ENCODE peak calls at places on chromosomes 16 and 17, in five cellular contexts. Q is lower leg skin, S is GM12878, L is MM.1S, T is neural crest cell. Z is an unnamed sample.
A peak's percentile ranks its signal among the peaks of the same experiment; 100 is the strongest.

GRCh38 chr16:19116711-19117449 is 3.1 kb downstream of the ITPRIPL2 start:
- DNase-seq in L (no peak), T (no peak), Q (no peak), S (no peak), Z (no peak)

GRCh38 chr17:82384730-82385429 is 13.3 kb downstream of the UTS2R start:
- DNase-seq in T (no peak), L (peak; percentile 27), Q (no peak), S (no peak), Z (no peak)

GRCh38 chr17:1179635-1180433 is at the start of gene ABR:
- DNase-seq in L (no peak), Q (no peak), S (no peak), T (peak; percentile 43), Z (peak; percentile 87)

GRCh38 chr17:75024686-75025397 is 12.4 kb downstream of the MRPL58 start:
- DNase-seq in S (no peak), T (no peak), Q (no peak), L (no peak), Z (no peak)

GRCh38 chr17:2735896-2736295 is 13.6 kb downstream of the CCDC92B start:
- DNase-seq in Q (no peak), T (no peak), S (no peak), L (no peak), Z (no peak)

GRCh38 chr16:4688674-4689045 is 4.7 kb upstream of the NUDT16L1 start:
- DNase-seq in S (no peak), L (no peak), Q (no peak), T (no peak), Z (no peak)

GRCh38 chr17:77636835-77637806 is 321.4 kb upstream of the TNRC6C start:
- DNase-seq in L (no peak), Q (no peak), S (no peak), T (no peak), Z (no peak)

GRCh38 chr17:74042744-74043486 is 160.6 kb upstream of the RPL38 start:
- DNase-seq in Q (peak; percentile 76), S (no peak), L (no peak), T (no peak), Z (no peak)

GRCh38 chr17:30472238-30472890 is 4.8 kb upstream of the GOSR1 start:
- DNase-seq in S (no peak), T (no peak), L (no peak), Q (no peak), Z (no peak)

GRCh38 chr17:41655611-41656111 is 31.3 kb upstream of the KRT17 start:
- DNase-seq in T (no peak), L (no peak), Q (peak; percentile 89), S (no peak), Z (no peak)

GRCh38 chr16:1150511-1150982 is 2.4 kb upstream of the CACNA1H start:
- DNase-seq in S (no peak), Q (no peak), L (peak; percentile 19), T (no peak), Z (no peak)

GRCh38 chr16:50284131-50284911 is 18.0 kb downstream of the ADCY7 start:
- DNase-seq in Q (peak; percentile 78), S (no peak), L (no peak), T (no peak), Z (no peak)

GRCh38 chr17:43021739-43022512 is at the start of gene VAT1:
- DNase-seq in L (peak; percentile 66), Q (peak; percentile 77), T (peak; percentile 70), S (no peak), Z (peak; percentile 86)

DNA sequence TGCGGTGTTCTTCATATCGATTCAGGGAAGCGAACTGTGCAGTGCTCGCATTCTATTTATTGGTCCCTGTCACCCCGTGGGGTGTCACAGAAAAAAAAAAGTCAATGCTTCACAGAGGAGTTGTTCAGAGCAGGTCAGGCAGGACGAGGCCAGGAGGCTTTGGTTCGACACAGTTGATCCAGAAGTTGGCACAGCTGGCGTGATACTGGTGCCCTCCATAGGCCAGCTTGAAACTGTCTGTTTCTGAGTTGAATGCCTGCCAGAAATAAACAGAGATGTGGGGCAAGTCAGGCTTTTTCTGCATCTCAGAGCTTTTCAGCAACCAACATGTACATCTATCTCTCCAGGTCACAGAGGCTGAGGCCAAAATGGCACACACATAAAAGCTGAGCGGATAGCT is 29.1 kb downstream of the DUSP14 start:
- DNase-seq in Q (no peak), S (no peak), L (no peak), T (no peak), Z (no peak)
- TF ChIP-seq CTCF in Q (no peak), S (no peak), L (no peak), T (no peak), Z (no peak)

GRCh38 chr17:68740555-68741447 is 139.6 kb upstream of the FAM20A start:
- DNase-seq in L (no peak), S (no peak), Q (no peak), T (no peak), Z (no peak)
- TF ChIP-seq CTCF in L (no peak), S (no peak), Q (no peak), T (peak; percentile 29), Z (no peak)

GRCh38 chr17:59565959-59566324 is 532 bp downstream of the DHX40 start:
- DNase-seq in S (no peak), L (peak; percentile 52), T (peak; percentile 48), Q (peak; percentile 36), Z (peak; percentile 72)

GRCh38 chr17:59565171-59565958 is at the start of gene DHX40:
- DNase-seq in Q (peak; percentile 94), L (peak; percentile 77), S (peak; percentile 68), T (peak; percentile 93), Z (peak; percentile 94)

GRCh38 chr17:59558039-59558438 is 7.4 kb upstream of the DHX40 start:
- DNase-seq in L (no peak), S (no peak), T (no peak), Q (no peak), Z (no peak)

GRCh38 chr17:59558953-59559352 is 6.5 kb upstream of the DHX40 start:
- DNase-seq in T (no peak), Q (no peak), S (no peak), L (no peak), Z (no peak)

GRCh38 chr17:59561042-59561441 is 4.4 kb upstream of the DHX40 start:
- DNase-seq in L (peak; percentile 23), T (no peak), Q (no peak), S (no peak), Z (peak; percentile 29)
- TF ChIP-seq CTCF in L (peak; percentile 40), T (peak; percentile 33), Q (no peak), S (peak; percentile 13), Z (no peak)

GRCh38 chr16:46688101-46688656 is 799 bp downstream of the VPS35 start:
- DNase-seq in S (no peak), T (no peak), L (no peak), Q (peak; percentile 44), Z (no peak)

GRCh38 chr16:46686815-46687473 is 2.0 kb downstream of the VPS35 start:
- DNase-seq in L (no peak), S (no peak), T (no peak), Q (no peak), Z (no peak)

GRCh38 chr16:46689492-46690280 is at the start of gene ORC6:
- DNase-seq in Q (peak; percentile 98), S (no peak), T (peak; percentile 96), L (peak; percentile 98), Z (peak; percentile 97)

GRCh38 chr16:46688657-46689491 is at the start of gene VPS35:
- DNase-seq in T (peak; percentile 99), S (peak; percentile 95), L (peak; percentile 99), Q (peak; percentile 100), Z (peak; percentile 95)

DNA sequence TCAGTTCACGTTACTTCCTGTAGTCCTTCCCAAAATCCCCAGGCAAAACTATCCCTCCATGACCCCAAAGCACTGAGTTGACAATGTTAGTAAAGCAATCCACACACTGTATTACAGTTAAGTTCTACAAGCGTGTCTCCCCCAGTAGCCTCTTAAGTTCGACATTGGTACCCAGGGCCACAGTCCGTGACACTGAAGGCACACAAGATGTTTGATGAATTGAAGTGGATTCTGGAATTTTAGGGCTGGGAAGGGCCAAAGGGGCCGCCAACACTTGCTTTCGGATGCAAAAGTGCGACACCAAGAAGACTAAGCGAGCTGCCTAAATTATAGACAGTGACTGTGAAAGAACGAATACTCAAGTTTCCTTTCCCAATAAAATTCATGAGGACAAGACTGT is 1.5 kb downstream of the VPS35 start:
- DNase-seq in L (no peak), T (no peak), Q (no peak), S (no peak), Z (no peak)
- TF ChIP-seq CTCF in L (no peak), T (no peak), Q (no peak), S (no peak), Z (no peak)

GRCh38 chr17:57114085-57114673 is 29.1 kb downstream of the AKAP1 start:
- DNase-seq in Q (no peak), L (peak; percentile 39), S (no peak), T (peak; percentile 77), Z (peak; percentile 74)
- TF ChIP-seq CTCF in Q (no peak), L (peak; percentile 96), S (peak; percentile 84), T (peak; percentile 77), Z (peak; percentile 71)

DNA sequence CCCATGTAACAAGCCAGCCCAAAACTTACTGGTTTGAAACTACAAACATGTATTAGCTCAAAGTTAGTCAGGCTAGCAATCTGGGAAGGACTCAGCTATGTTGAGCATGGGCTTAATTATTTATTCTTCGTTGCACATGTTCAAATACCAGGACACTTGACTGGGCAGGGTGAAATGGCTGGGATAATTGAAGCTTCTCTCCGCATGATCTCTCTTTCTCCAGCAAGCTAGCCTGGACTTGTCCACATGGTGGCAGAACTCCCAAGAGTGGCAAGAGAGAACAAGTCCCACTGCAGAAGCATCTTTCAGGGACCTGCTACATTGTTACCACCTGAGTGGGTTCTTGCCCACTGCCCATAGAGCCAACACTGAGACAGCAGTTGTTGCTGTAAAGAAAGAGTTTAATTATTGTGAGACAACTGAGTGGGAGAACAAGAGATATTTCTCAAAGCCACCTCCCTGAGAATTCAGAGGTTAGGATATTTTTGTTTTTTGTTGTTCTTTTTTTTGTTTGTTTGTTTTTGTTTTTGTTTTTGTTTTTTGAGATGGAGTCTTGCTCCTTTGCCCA is 16.8 kb upstream of the ATF7IP2 start:
- DNase-seq in Q (no peak), L (no peak), T (no peak), S (no peak), Z (no peak)
- TF ChIP-seq CTCF in Q (no peak), L (no peak), T (no peak), S (no peak), Z (no peak)

Z was measured in GM20000.